ENCODE peak calls at places on chromosomes 4 and X, in seven cellular contexts. M, R, K, N, B, Z and Y are unnamed samples.
A peak's percentile ranks its signal among the peaks of the same experiment; 100 is the strongest.

GRCh38 chr4:113822555-113823290 is 61.2 kb upstream of the CAMK2D start:
- DNase-seq in B (no peak), K (no peak), Z (no peak), M (peak; percentile 31), N (no peak), R (no peak), Y (no peak)

GRCh38 chrX:101659601-101660063 is at the start of gene ARMCX2:
- DNase-seq in R (peak; percentile 71), B (no peak), M (peak; percentile 59), K (no peak), N (peak; percentile 38), Z (peak; percentile 62), Y (no peak)

GRCh38 chrX:150310881-150311280 is 52.2 kb upstream of the MAMLD1 start:
- DNase-seq in M (no peak), K (no peak), R (no peak), Z (no peak), N (no peak), B (no peak), Y (no peak)

GRCh38 chrX:136147966-136148365 is 633 bp downstream of the FHL1 start:
- DNase-seq in M (no peak), B (no peak), R (no peak), Z (no peak), N (no peak), K (no peak), Y (no peak)

GRCh38 chr4:15729910-15730533 is 27.2 kb downstream of the BST1 start:
- DNase-seq in Z (no peak), N (peak; percentile 67), M (peak; percentile 63), R (peak; percentile 52), K (peak; percentile 59), B (no peak), Y (peak; percentile 57)

GRCh38 chr4:141081921-141082381 is 51.3 kb downstream of the RNF150 start:
- DNase-seq in K (no peak), R (no peak), Z (no peak), M (no peak), B (no peak), N (peak; percentile 95), Y (no peak)

GRCh38 chrX:111244238-111244750 is 26.0 kb downstream of the CAPN6 start:
- DNase-seq in K (no peak), R (peak; percentile 28), B (no peak), M (peak; percentile 29), Z (no peak), N (peak; percentile 42), Y (peak; percentile 7)

GRCh38 chr4:88616275-88616996 is 24.2 kb downstream of the HERC3 start:
- DNase-seq in K (no peak), N (no peak), M (no peak), B (no peak), Z (no peak), R (no peak), Y (no peak)

GRCh38 chrX:68685722-68686683 is 38.5 kb downstream of the STARD8 start:
- DNase-seq in N (no peak), B (no peak), K (peak; percentile 6), M (peak; percentile 61), Z (peak; percentile 66), R (peak; percentile 38), Y (peak; percentile 64)

GRCh38 chr4:54433686-54434085 is 204.6 kb downstream of the PDGFRA start:
- DNase-seq in R (no peak), B (no peak), Z (no peak), K (no peak), N (peak; percentile 59), M (no peak), Y (peak; percentile 32)